ENCODE peak calls at places on chromosomes 11 and 22, in ten cellular contexts. One of them, this sample, is unnamed.

GRCh38 chr22:21652010-21652546 is 10.0 kb downstream of the SDF2L1 start:
- DNase-seq in breast epithelium: peak; percentile 89
- DNase-seq in lower leg skin: peak; percentile 97
- DNase-seq in HepG2: peak; percentile 84
- DNase-seq in H1: no peak
- DNase-seq in body of pancreas: peak; percentile 69
- DNase-seq in IMR-90: peak; percentile 81
- DNase-seq in heart left ventricle: peak; percentile 88
- DNase-seq in Peyer's patch: peak; percentile 90
- DNase-seq in endothelial cell of umbilical vein: peak; percentile 92
- DNase-seq in this sample: peak; percentile 78

GRCh38 chr11:66705587-66706335 is 23.3 kb downstream of the SPTBN2 start:
- DNase-seq in endothelial cell of umbilical vein: no peak
- DNase-seq in lower leg skin: no peak
- DNase-seq in Peyer's patch: no peak
- DNase-seq in heart left ventricle: no peak
- DNase-seq in breast epithelium: no peak
- DNase-seq in body of pancreas: no peak
- DNase-seq in IMR-90: no peak
- DNase-seq in H1: no peak
- DNase-seq in HepG2: no peak
- DNase-seq in this sample: no peak

GRCh38 chr11:27218498-27219038 is 144.4 kb downstream of the CCDC34 start:
- DNase-seq in body of pancreas: no peak
- DNase-seq in heart left ventricle: no peak
- DNase-seq in HepG2: no peak
- DNase-seq in Peyer's patch: no peak
- DNase-seq in IMR-90: peak; percentile 95
- DNase-seq in lower leg skin: no peak
- DNase-seq in H1: no peak
- DNase-seq in endothelial cell of umbilical vein: no peak
- DNase-seq in breast epithelium: no peak
- DNase-seq in this sample: no peak

GRCh38 chr11:20599424-20600346 is at the start of gene SLC6A5:
- DNase-seq in H1: peak; percentile 49
- DNase-seq in breast epithelium: no peak
- DNase-seq in IMR-90: peak; percentile 19
- DNase-seq in heart left ventricle: peak; percentile 45
- DNase-seq in endothelial cell of umbilical vein: peak; percentile 14
- DNase-seq in body of pancreas: peak; percentile 30
- DNase-seq in HepG2: peak; percentile 25
- DNase-seq in Peyer's patch: no peak
- DNase-seq in lower leg skin: no peak
- DNase-seq in this sample: no peak

GRCh38 chr11:8707541-8708270 is 25.1 kb downstream of the RPL27A start:
- DNase-seq in endothelial cell of umbilical vein: no peak
- DNase-seq in IMR-90: no peak
- DNase-seq in lower leg skin: no peak
- DNase-seq in H1: no peak
- DNase-seq in heart left ventricle: peak; percentile 79
- DNase-seq in body of pancreas: peak; percentile 96
- DNase-seq in Peyer's patch: no peak
- DNase-seq in HepG2: no peak
- DNase-seq in breast epithelium: peak; percentile 98
- DNase-seq in this sample: peak; percentile 89

GRCh38 chr22:42930810-42931420 is 73.8 kb upstream of the ARFGAP3 start:
- DNase-seq in Peyer's patch: no peak
- DNase-seq in HepG2: peak; percentile 53
- DNase-seq in breast epithelium: no peak
- DNase-seq in H1: no peak
- DNase-seq in lower leg skin: no peak
- DNase-seq in endothelial cell of umbilical vein: no peak
- DNase-seq in body of pancreas: peak; percentile 89
- DNase-seq in IMR-90: peak; percentile 52
- DNase-seq in heart left ventricle: no peak
- DNase-seq in this sample: no peak

GRCh38 chr11:79720115-79720514 is 279.3 kb upstream of the TENM4 start:
- DNase-seq in HepG2: no peak
- DNase-seq in body of pancreas: no peak
- DNase-seq in lower leg skin: no peak
- DNase-seq in H1: no peak
- DNase-seq in Peyer's patch: no peak
- DNase-seq in endothelial cell of umbilical vein: no peak
- DNase-seq in breast epithelium: no peak
- DNase-seq in IMR-90: no peak
- DNase-seq in heart left ventricle: no peak
- DNase-seq in this sample: no peak

GRCh38 chr11:33682446-33682845 is 18.2 kb downstream of the C11orf91 start:
- DNase-seq in Peyer's patch: no peak
- DNase-seq in lower leg skin: no peak
- DNase-seq in HepG2: no peak
- DNase-seq in IMR-90: no peak
- DNase-seq in body of pancreas: no peak
- DNase-seq in H1: no peak
- DNase-seq in heart left ventricle: no peak
- DNase-seq in breast epithelium: peak; percentile 77
- DNase-seq in endothelial cell of umbilical vein: no peak
- DNase-seq in this sample: no peak

GRCh38 chr11:72141066-72141465 is 5.5 kb downstream of the FOLR3 start:
- DNase-seq in endothelial cell of umbilical vein: no peak
- DNase-seq in Peyer's patch: no peak
- DNase-seq in lower leg skin: no peak
- DNase-seq in heart left ventricle: no peak
- DNase-seq in body of pancreas: no peak
- DNase-seq in breast epithelium: no peak
- DNase-seq in IMR-90: peak; percentile 90
- DNase-seq in HepG2: no peak
- DNase-seq in H1: no peak
- DNase-seq in this sample: no peak

GRCh38 chr11:18615628-18616392 is 16.2 kb downstream of the MISFA start:
- DNase-seq in Peyer's patch: no peak
- DNase-seq in lower leg skin: no peak
- DNase-seq in body of pancreas: no peak
- DNase-seq in endothelial cell of umbilical vein: no peak
- DNase-seq in heart left ventricle: no peak
- DNase-seq in H1: no peak
- DNase-seq in breast epithelium: no peak
- DNase-seq in IMR-90: peak; percentile 82
- DNase-seq in HepG2: no peak
- DNase-seq in this sample: no peak

GRCh38 chr11:5476184-5476819 is 12.2 kb upstream of the OR52D1 start:
- DNase-seq in breast epithelium: no peak
- DNase-seq in Peyer's patch: no peak
- DNase-seq in HepG2: peak; percentile 36
- DNase-seq in H1: no peak
- DNase-seq in endothelial cell of umbilical vein: peak; percentile 56
- DNase-seq in IMR-90: peak; percentile 57
- DNase-seq in body of pancreas: peak; percentile 43
- DNase-seq in lower leg skin: no peak
- DNase-seq in heart left ventricle: peak; percentile 39
- DNase-seq in this sample: no peak

GRCh38 chr11:86954288-86955110 is 696 bp downstream of the FZD4 start:
- DNase-seq in HepG2: no peak
- DNase-seq in Peyer's patch: peak; percentile 52
- DNase-seq in breast epithelium: no peak
- DNase-seq in endothelial cell of umbilical vein: peak; percentile 46
- DNase-seq in IMR-90: no peak
- DNase-seq in H1: no peak
- DNase-seq in lower leg skin: no peak
- DNase-seq in heart left ventricle: peak; percentile 53
- DNase-seq in body of pancreas: peak; percentile 82
- DNase-seq in this sample: peak; percentile 58

GRCh38 chr11:102840018-102840417 is 3.4 kb downstream of the MMP3 start:
- DNase-seq in IMR-90: no peak
- DNase-seq in body of pancreas: no peak
- DNase-seq in H1: no peak
- DNase-seq in Peyer's patch: no peak
- DNase-seq in heart left ventricle: no peak
- DNase-seq in breast epithelium: no peak
- DNase-seq in HepG2: no peak
- DNase-seq in lower leg skin: no peak
- DNase-seq in endothelial cell of umbilical vein: no peak
- DNase-seq in this sample: no peak

GRCh38 chr11:127789887-127790286 is 789.3 kb upstream of the KIRREL3 start:
- DNase-seq in body of pancreas: no peak
- DNase-seq in heart left ventricle: no peak
- DNase-seq in lower leg skin: no peak
- DNase-seq in H1: no peak
- DNase-seq in Peyer's patch: peak; percentile 48
- DNase-seq in endothelial cell of umbilical vein: no peak
- DNase-seq in IMR-90: peak; percentile 1
- DNase-seq in breast epithelium: no peak
- DNase-seq in HepG2: no peak
- DNase-seq in this sample: no peak

GRCh38 chr11:117520966-117521365 is 193.3 kb downstream of the CEP164 start:
- DNase-seq in IMR-90: no peak
- DNase-seq in lower leg skin: no peak
- DNase-seq in endothelial cell of umbilical vein: no peak
- DNase-seq in Peyer's patch: no peak
- DNase-seq in H1: no peak
- DNase-seq in body of pancreas: no peak
- DNase-seq in breast epithelium: no peak
- DNase-seq in HepG2: no peak
- DNase-seq in heart left ventricle: no peak
- DNase-seq in this sample: no peak

GRCh38 chr11:117521974-117522373 is 194.3 kb downstream of the CEP164 start:
- DNase-seq in IMR-90: no peak
- DNase-seq in endothelial cell of umbilical vein: no peak
- DNase-seq in lower leg skin: no peak
- DNase-seq in HepG2: no peak
- DNase-seq in heart left ventricle: no peak
- DNase-seq in body of pancreas: no peak
- DNase-seq in breast epithelium: no peak
- DNase-seq in Peyer's patch: no peak
- DNase-seq in H1: no peak
- DNase-seq in this sample: no peak

GRCh38 chr11:117524784-117525183 is 197.1 kb downstream of the CEP164 start:
- DNase-seq in H1: no peak
- DNase-seq in lower leg skin: no peak
- DNase-seq in HepG2: no peak
- DNase-seq in breast epithelium: no peak
- DNase-seq in IMR-90: no peak
- DNase-seq in endothelial cell of umbilical vein: no peak
- DNase-seq in heart left ventricle: no peak
- DNase-seq in body of pancreas: no peak
- DNase-seq in Peyer's patch: no peak
- DNase-seq in this sample: no peak

GRCh38 chr11:117525866-117526265 is 198.2 kb downstream of the CEP164 start:
- DNase-seq in heart left ventricle: no peak
- DNase-seq in IMR-90: no peak
- DNase-seq in lower leg skin: no peak
- DNase-seq in breast epithelium: no peak
- DNase-seq in HepG2: no peak
- DNase-seq in endothelial cell of umbilical vein: no peak
- DNase-seq in Peyer's patch: no peak
- DNase-seq in H1: no peak
- DNase-seq in body of pancreas: no peak
- DNase-seq in this sample: no peak

GRCh38 chr11:117523680-117524079 is 196.0 kb downstream of the CEP164 start:
- DNase-seq in IMR-90: peak; percentile 58
- DNase-seq in body of pancreas: no peak
- DNase-seq in endothelial cell of umbilical vein: no peak
- DNase-seq in HepG2: no peak
- DNase-seq in breast epithelium: no peak
- DNase-seq in H1: no peak
- DNase-seq in heart left ventricle: no peak
- DNase-seq in Peyer's patch: no peak
- DNase-seq in lower leg skin: no peak
- DNase-seq in this sample: no peak
- TF ChIP-seq POLR2A in IMR-90: no peak
- TF ChIP-seq POLR2A in body of pancreas: no peak
- TF ChIP-seq POLR2A in endothelial cell of umbilical vein: no peak
- TF ChIP-seq POLR2A in HepG2: no peak
- TF ChIP-seq POLR2A in breast epithelium: no peak
- TF ChIP-seq POLR2A in H1: no peak
- TF ChIP-seq POLR2A in heart left ventricle: no peak
- TF ChIP-seq POLR2A in Peyer's patch: no peak
- TF ChIP-seq POLR2A in lower leg skin: no peak
- TF ChIP-seq POLR2A in this sample: no peak

GRCh38 chr11:119125849-119126248 is 4.5 kb downstream of the HINFP start:
- DNase-seq in HepG2: no peak
- DNase-seq in H1: no peak
- DNase-seq in heart left ventricle: no peak
- DNase-seq in body of pancreas: no peak
- DNase-seq in lower leg skin: no peak
- DNase-seq in IMR-90: no peak
- DNase-seq in endothelial cell of umbilical vein: no peak
- DNase-seq in breast epithelium: no peak
- DNase-seq in Peyer's patch: no peak
- DNase-seq in this sample: no peak
- TF ChIP-seq POLR2A in HepG2: no peak
- TF ChIP-seq POLR2A in H1: no peak
- TF ChIP-seq POLR2A in heart left ventricle: no peak
- TF ChIP-seq POLR2A in body of pancreas: no peak
- TF ChIP-seq POLR2A in lower leg skin: no peak
- TF ChIP-seq POLR2A in IMR-90: no peak
- TF ChIP-seq POLR2A in endothelial cell of umbilical vein: no peak
- TF ChIP-seq POLR2A in breast epithelium: no peak
- TF ChIP-seq POLR2A in Peyer's patch: no peak
- TF ChIP-seq POLR2A in this sample: no peak

DNA sequence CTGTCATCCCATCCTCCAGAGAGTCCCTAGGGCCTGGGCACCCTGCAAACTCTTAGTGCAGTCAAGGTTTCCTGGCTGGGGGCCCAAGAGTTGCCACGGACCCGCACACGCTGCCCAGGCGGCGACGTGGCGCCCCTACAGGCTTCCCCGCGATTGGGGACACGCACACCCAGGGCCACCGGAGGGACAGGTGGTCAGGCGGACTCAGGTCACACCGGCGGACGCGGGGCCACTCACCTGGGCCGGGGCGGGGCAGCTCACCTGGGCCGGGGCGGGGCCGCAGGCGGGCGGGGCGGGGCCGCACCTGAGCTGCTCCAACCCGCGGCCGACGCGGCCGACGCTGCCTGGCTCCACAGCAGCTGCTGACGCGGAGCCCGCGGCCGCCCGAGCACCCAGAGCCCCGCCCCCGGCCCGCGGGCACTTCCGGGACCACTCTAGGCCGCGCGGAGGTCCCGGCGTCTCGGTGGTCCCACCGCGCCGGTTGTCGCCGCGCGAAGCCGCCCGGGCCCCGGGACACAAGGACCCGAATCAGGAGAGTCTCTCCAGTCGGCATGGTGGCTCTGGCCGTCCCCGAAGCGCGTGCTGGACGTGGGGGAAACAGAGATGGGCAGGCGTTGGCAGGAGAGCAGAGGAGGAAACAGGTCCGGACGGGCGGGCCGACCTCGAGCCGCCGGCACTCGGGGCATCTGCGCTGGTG is at the start of gene ZNF70:
- DNase-seq in heart left ventricle: peak; percentile 87
- DNase-seq in body of pancreas: peak; percentile 94
- DNase-seq in Peyer's patch: peak; percentile 96
- DNase-seq in endothelial cell of umbilical vein: peak; percentile 60
- DNase-seq in lower leg skin: peak; percentile 95
- DNase-seq in H1: no peak
- DNase-seq in breast epithelium: peak; percentile 88
- DNase-seq in HepG2: peak; percentile 69
- DNase-seq in IMR-90: peak; percentile 74
- DNase-seq in this sample: peak; percentile 85
- TF ChIP-seq POLR2A in heart left ventricle: no peak
- TF ChIP-seq POLR2A in body of pancreas: peak; percentile 84
- TF ChIP-seq POLR2A in Peyer's patch: peak; percentile 60
- TF ChIP-seq POLR2A in endothelial cell of umbilical vein: no peak
- TF ChIP-seq POLR2A in lower leg skin: no peak
- TF ChIP-seq POLR2A in H1: peak; percentile 73
- TF ChIP-seq POLR2A in breast epithelium: no peak
- TF ChIP-seq POLR2A in HepG2: peak; percentile 46
- TF ChIP-seq POLR2A in IMR-90: peak; percentile 74
- TF ChIP-seq POLR2A in this sample: peak; percentile 74

GRCh38 chr22:24067587-24068376 is 56.7 kb downstream of the CABIN1 start:
- DNase-seq in lower leg skin: no peak
- DNase-seq in heart left ventricle: no peak
- DNase-seq in breast epithelium: peak; percentile 35
- DNase-seq in Peyer's patch: peak; percentile 75
- DNase-seq in endothelial cell of umbilical vein: no peak
- DNase-seq in H1: no peak
- DNase-seq in HepG2: no peak
- DNase-seq in IMR-90: no peak
- DNase-seq in body of pancreas: peak; percentile 73
- DNase-seq in this sample: peak; percentile 68
- TF ChIP-seq POLR2A in lower leg skin: no peak
- TF ChIP-seq POLR2A in heart left ventricle: no peak
- TF ChIP-seq POLR2A in breast epithelium: no peak
- TF ChIP-seq POLR2A in Peyer's patch: no peak
- TF ChIP-seq POLR2A in endothelial cell of umbilical vein: no peak
- TF ChIP-seq POLR2A in H1: no peak
- TF ChIP-seq POLR2A in HepG2: no peak
- TF ChIP-seq POLR2A in IMR-90: no peak
- TF ChIP-seq POLR2A in body of pancreas: no peak
- TF ChIP-seq POLR2A in this sample: no peak